ENCODE peak calls at places on chromosomes 7 and 10, in eight cellular contexts. S is stimulated activated naive CD8-positive, alpha-beta T cell treated with anti-CD3 and anti-CD28 coated beads, Interleukin-15, Interleukin-2, amounts not matched to agents 100 U/mL and 50 U/mL, for 24 hours; T is globus pallidus; D is neural progenitor cell; N is stimulated activated CD4-positive, alpha-beta T cell treated with anti-CD3 and anti-CD28 coated beads, Interleukin-1b, Interleukin-23, amount 100 ng/mL, for 4 hours; P is breast epithelium; M is GF-D8; J is activated CD4-positive, CD25-positive, alpha-beta regulatory T cell. K is an unnamed sample.

GRCh38 chr7:26853788-26854393 is 10.5 kb downstream of the SKAP2 start:
- DNase-seq in S (no peak), T (peak), D (peak), N (no peak), P (no peak), M (peak), J (no peak), K (peak)

GRCh38 chr10:130441041-130441440 is 304.9 kb downstream of the GLRX3 start:
- DNase-seq in S (no peak), T (no peak), D (no peak), N (no peak), P (no peak), M (no peak), J (no peak), K (no peak)

GRCh38 chr10:112826018-112826697 is 123.9 kb upstream of the TCF7L2 start:
- DNase-seq in S (no peak), T (no peak), D (no peak), N (no peak), P (no peak), M (no peak), J (no peak), K (no peak)

GRCh38 chr10:98033515-98033914 is 3.1 kb upstream of the CRTAC1 start:
- DNase-seq in S (no peak), T (no peak), D (no peak), N (no peak), P (no peak), M (no peak), J (no peak), K (no peak)

GRCh38 chr10:23556727-23557440 is 118.0 kb downstream of the OTUD1 start:
- DNase-seq in S (no peak), T (no peak), D (no peak), N (no peak), P (no peak), M (no peak), J (no peak), K (peak)

GRCh38 chr7:133253522-133253882 is 624 bp downstream of the EXOC4 start:
- DNase-seq in S (peak), T (peak), D (peak), N (no peak), P (no peak), M (no peak), J (no peak), K (no peak)

GRCh38 chr10:50788951-50789904 is 49.5 kb downstream of the ASAH2B start:
- DNase-seq in S (no peak), T (no peak), D (peak), N (no peak), P (no peak), M (no peak), J (no peak), K (no peak)

GRCh38 chr7:118003438-118003837 is 130.2 kb upstream of the CTTNBP2 start:
- DNase-seq in S (no peak), T (peak), D (no peak), N (no peak), P (no peak), M (no peak), J (no peak), K (no peak)

GRCh38 chr10:5975641-5976473 is 1.5 kb downstream of the IL15RA start:
- DNase-seq in S (peak), T (peak), D (no peak), N (peak), P (peak), M (peak), J (no peak), K (peak)

GRCh38 chr10:122815458-122815857 is 30.2 kb downstream of the CUZD1 start:
- DNase-seq in S (no peak), T (no peak), D (no peak), N (no peak), P (no peak), M (no peak), J (no peak), K (no peak)

GRCh38 chr7:137661634-137662033 is 185.1 kb downstream of the DGKI start:
- DNase-seq in S (no peak), T (no peak), D (peak), N (no peak), P (no peak), M (no peak), J (no peak), K (no peak)

GRCh38 chr7:69208848-69209247 is 389.4 kb upstream of the AUTS2 start:
- DNase-seq in S (no peak), T (peak), D (no peak), N (no peak), P (no peak), M (no peak), J (no peak), K (no peak)

GRCh38 chr7:112573302-112574039 is 92.7 kb downstream of the LSMEM1 start:
- DNase-seq in S (no peak), T (no peak), D (no peak), N (no peak), P (no peak), M (no peak), J (no peak), K (no peak)

GRCh38 chr7:66460921-66461361 is 167.7 kb upstream of the KCTD7 start:
- DNase-seq in S (no peak), T (no peak), D (no peak), N (no peak), P (no peak), M (no peak), J (no peak), K (no peak)

GRCh38 chr10:91198781-91199180 is 21.7 kb upstream of the PCGF5 start:
- DNase-seq in S (no peak), T (no peak), D (no peak), N (no peak), P (no peak), M (no peak), J (no peak), K (peak)

GRCh38 chr7:101804087-101804631 is 13.3 kb upstream of the CUX1 start:
- DNase-seq in S (no peak), T (no peak), D (peak), N (no peak), P (no peak), M (no peak), J (no peak), K (no peak)

GRCh38 chr7:45267262-45267661 is 109.7 kb downstream of the RAMP3 start:
- DNase-seq in S (no peak), T (no peak), D (peak), N (no peak), P (no peak), M (no peak), J (no peak), K (no peak)

GRCh38 chr10:84540022-84540616 is 211.7 kb downstream of the CCSER2 start:
- DNase-seq in S (no peak), T (no peak), D (no peak), N (no peak), P (no peak), M (no peak), J (no peak), K (no peak)

GRCh38 chr10:485776-486572 is 203.5 kb downstream of the DIP2C start:
- DNase-seq in S (no peak), T (no peak), D (no peak), N (no peak), P (peak), M (no peak), J (no peak), K (no peak)

GRCh38 chr10:34899161-34899560 is 84.1 kb upstream of the PARD3 start:
- DNase-seq in S (no peak), T (no peak), D (no peak), N (no peak), P (no peak), M (no peak), J (no peak), K (no peak)